ENCODE peak calls at places on chromosomes 4 and X, in nine cellular contexts. One of them, this sample, is unnamed.

GRCh38 chrX:41518127-41518840 is 71.1 kb downstream of the NYX start:
- DNase-seq in neural crest cell: no peak
- DNase-seq in fibroblast of the conjunctiva: no peak
- DNase-seq in cardiac septum: no peak
- DNase-seq in GM23338: no peak
- DNase-seq in tibial nerve: no peak
- DNase-seq in head of caudate nucleus: no peak
- DNase-seq in naive thymus-derived CD8-positive, alpha-beta T cell: no peak
- DNase-seq in lower leg skin: no peak
- DNase-seq in this sample: no peak

GRCh38 chr4:10296730-10297129 is 160.5 kb downstream of the ZNF518B start:
- DNase-seq in neural crest cell: peak
- DNase-seq in fibroblast of the conjunctiva: no peak
- DNase-seq in cardiac septum: no peak
- DNase-seq in GM23338: peak
- DNase-seq in tibial nerve: no peak
- DNase-seq in head of caudate nucleus: peak
- DNase-seq in naive thymus-derived CD8-positive, alpha-beta T cell: no peak
- DNase-seq in lower leg skin: peak
- DNase-seq in this sample: no peak

GRCh38 chrX:153687121-153688039 is at the start of gene SLC6A8:
- DNase-seq in neural crest cell: peak
- DNase-seq in fibroblast of the conjunctiva: peak
- DNase-seq in cardiac septum: peak
- DNase-seq in GM23338: peak
- DNase-seq in tibial nerve: peak
- DNase-seq in head of caudate nucleus: peak
- DNase-seq in naive thymus-derived CD8-positive, alpha-beta T cell: peak
- DNase-seq in lower leg skin: peak
- DNase-seq in this sample: no peak

GRCh38 chr4:133148690-133149363 is at the start of gene PCDH10:
- DNase-seq in neural crest cell: peak
- DNase-seq in fibroblast of the conjunctiva: peak
- DNase-seq in cardiac septum: peak
- DNase-seq in GM23338: peak
- DNase-seq in tibial nerve: peak
- DNase-seq in head of caudate nucleus: peak
- DNase-seq in naive thymus-derived CD8-positive, alpha-beta T cell: no peak
- DNase-seq in lower leg skin: peak
- DNase-seq in this sample: peak

GRCh38 chr4:186932631-186933150 is 209.0 kb upstream of the FAT1 start:
- DNase-seq in neural crest cell: no peak
- DNase-seq in fibroblast of the conjunctiva: no peak
- DNase-seq in cardiac septum: no peak
- DNase-seq in GM23338: no peak
- DNase-seq in tibial nerve: no peak
- DNase-seq in head of caudate nucleus: no peak
- DNase-seq in naive thymus-derived CD8-positive, alpha-beta T cell: no peak
- DNase-seq in lower leg skin: no peak
- DNase-seq in this sample: no peak

GRCh38 chr4:101018836-101019235 is 328.5 kb downstream of the PPP3CA start:
- DNase-seq in neural crest cell: no peak
- DNase-seq in fibroblast of the conjunctiva: no peak
- DNase-seq in cardiac septum: no peak
- DNase-seq in GM23338: no peak
- DNase-seq in tibial nerve: no peak
- DNase-seq in head of caudate nucleus: no peak
- DNase-seq in naive thymus-derived CD8-positive, alpha-beta T cell: no peak
- DNase-seq in lower leg skin: no peak
- DNase-seq in this sample: no peak

GRCh38 chr4:48017108-48017527 is 546 bp downstream of the NIPAL1 start:
- DNase-seq in neural crest cell: peak
- DNase-seq in fibroblast of the conjunctiva: no peak
- DNase-seq in cardiac septum: peak
- DNase-seq in GM23338: peak
- DNase-seq in tibial nerve: peak
- DNase-seq in head of caudate nucleus: peak
- DNase-seq in naive thymus-derived CD8-positive, alpha-beta T cell: peak
- DNase-seq in lower leg skin: peak
- DNase-seq in this sample: no peak

GRCh38 chrX:68914337-68914989 is 85.6 kb downstream of the EFNB1 start:
- DNase-seq in neural crest cell: no peak
- DNase-seq in fibroblast of the conjunctiva: no peak
- DNase-seq in cardiac septum: no peak
- DNase-seq in GM23338: peak
- DNase-seq in tibial nerve: no peak
- DNase-seq in head of caudate nucleus: no peak
- DNase-seq in naive thymus-derived CD8-positive, alpha-beta T cell: no peak
- DNase-seq in lower leg skin: no peak
- DNase-seq in this sample: no peak

GRCh38 chrX:37627602-37628001 is 56.1 kb downstream of the LANCL3 start:
- DNase-seq in neural crest cell: no peak
- DNase-seq in fibroblast of the conjunctiva: no peak
- DNase-seq in cardiac septum: no peak
- DNase-seq in GM23338: no peak
- DNase-seq in tibial nerve: no peak
- DNase-seq in head of caudate nucleus: no peak
- DNase-seq in naive thymus-derived CD8-positive, alpha-beta T cell: no peak
- DNase-seq in lower leg skin: no peak
- DNase-seq in this sample: no peak

GRCh38 chr4:154908168-154908567 is 127.1 kb downstream of the RBM46 start:
- DNase-seq in neural crest cell: no peak
- DNase-seq in fibroblast of the conjunctiva: no peak
- DNase-seq in cardiac septum: no peak
- DNase-seq in GM23338: no peak
- DNase-seq in tibial nerve: no peak
- DNase-seq in head of caudate nucleus: no peak
- DNase-seq in naive thymus-derived CD8-positive, alpha-beta T cell: no peak
- DNase-seq in lower leg skin: no peak
- DNase-seq in this sample: no peak

GRCh38 chrX:132622130-132622529 is 133.3 kb upstream of the MBNL3 start:
- DNase-seq in neural crest cell: no peak
- DNase-seq in fibroblast of the conjunctiva: no peak
- DNase-seq in cardiac septum: no peak
- DNase-seq in GM23338: no peak
- DNase-seq in tibial nerve: no peak
- DNase-seq in head of caudate nucleus: peak
- DNase-seq in naive thymus-derived CD8-positive, alpha-beta T cell: no peak
- DNase-seq in lower leg skin: no peak
- DNase-seq in this sample: no peak

GRCh38 chrX:134545524-134545923 is 85.6 kb downstream of the HPRT1 start:
- DNase-seq in neural crest cell: no peak
- DNase-seq in fibroblast of the conjunctiva: no peak
- DNase-seq in cardiac septum: no peak
- DNase-seq in GM23338: peak
- DNase-seq in tibial nerve: no peak
- DNase-seq in head of caudate nucleus: no peak
- DNase-seq in naive thymus-derived CD8-positive, alpha-beta T cell: no peak
- DNase-seq in lower leg skin: no peak
- DNase-seq in this sample: no peak

GRCh38 chr4:85474818-85475630 is at the start of gene ARHGAP24:
- DNase-seq in neural crest cell: peak
- DNase-seq in fibroblast of the conjunctiva: peak
- DNase-seq in cardiac septum: peak
- DNase-seq in GM23338: peak
- DNase-seq in tibial nerve: peak
- DNase-seq in head of caudate nucleus: peak
- DNase-seq in naive thymus-derived CD8-positive, alpha-beta T cell: no peak
- DNase-seq in lower leg skin: peak
- DNase-seq in this sample: peak

GRCh38 chr4:48262926-48263325 is 6.7 kb downstream of the TEC start:
- DNase-seq in neural crest cell: no peak
- DNase-seq in fibroblast of the conjunctiva: no peak
- DNase-seq in cardiac septum: no peak
- DNase-seq in GM23338: no peak
- DNase-seq in tibial nerve: peak
- DNase-seq in head of caudate nucleus: no peak
- DNase-seq in naive thymus-derived CD8-positive, alpha-beta T cell: no peak
- DNase-seq in lower leg skin: no peak
- DNase-seq in this sample: no peak

GRCh38 chrX:111719426-111720210 is 38.6 kb downstream of the ALG13 start:
- DNase-seq in neural crest cell: no peak
- DNase-seq in fibroblast of the conjunctiva: no peak
- DNase-seq in cardiac septum: no peak
- DNase-seq in GM23338: peak
- DNase-seq in tibial nerve: no peak
- DNase-seq in head of caudate nucleus: no peak
- DNase-seq in naive thymus-derived CD8-positive, alpha-beta T cell: no peak
- DNase-seq in lower leg skin: no peak
- DNase-seq in this sample: no peak